ENCODE peak calls at places on chromosomes 6 and 20, in five cellular contexts. Z is PC-9, P is spleen, S is endothelial cell, X is neural crest cell. L is an unnamed sample.

GRCh38 chr6:85389180-85389797 is 60.6 kb upstream of the NT5E start:
- DNase-seq in Z (no peak), P (no peak), S (no peak), X (no peak), L (no peak)

GRCh38 chr6:156498696-156499095 is 278.5 kb upstream of the ARID1B start:
- DNase-seq in Z (no peak), P (no peak), S (no peak), X (no peak), L (no peak)

GRCh38 chr20:39412091-39412490 is 449.9 kb downstream of the DHX35 start:
- DNase-seq in Z (no peak), P (no peak), S (no peak), X (no peak), L (no peak)

GRCh38 chr6:119493980-119494379 is 144.4 kb upstream of the MAN1A1 start:
- DNase-seq in Z (no peak), P (no peak), S (no peak), X (no peak), L (no peak)

GRCh38 chr6:15444081-15444731 is 198.3 kb downstream of the JARID2 start:
- DNase-seq in Z (no peak), P (no peak), S (no peak), X (no peak), L (no peak)

GRCh38 chr6:154931741-154932424 is 63.2 kb upstream of the TIAM2 start:
- DNase-seq in Z (peak), P (no peak), S (no peak), X (no peak), L (no peak)

GRCh38 chr20:23212011-23212410 is 125.9 kb upstream of the CD93 start:
- DNase-seq in Z (no peak), P (no peak), S (no peak), X (no peak), L (no peak)

GRCh38 chr6:10419749-10420545 is 5.1 kb upstream of the TFAP2A start:
- DNase-seq in Z (peak), P (no peak), S (no peak), X (no peak), L (no peak)

GRCh38 chr6:87706187-87706966 is 4.3 kb upstream of the AKIRIN2 start:
- DNase-seq in Z (no peak), P (no peak), S (no peak), X (no peak), L (no peak)

GRCh38 chr6:105780146-105780860 is 305.8 kb upstream of the PRDM1 start:
- DNase-seq in Z (peak), P (no peak), S (no peak), X (no peak), L (no peak)

GRCh38 chr6:111743859-111744692 is 129.2 kb downstream of the FYN start:
- DNase-seq in Z (no peak), P (no peak), S (no peak), X (no peak), L (no peak)

GRCh38 chr6:156359912-156360311 is 417.3 kb upstream of the ARID1B start:
- DNase-seq in Z (no peak), P (no peak), S (peak), X (no peak), L (no peak)

GRCh38 chr6:27865952-27866369 is 46.2 kb downstream of the OR2B2 start:
- DNase-seq in Z (no peak), P (peak), S (peak), X (peak), L (no peak)

GRCh38 chr20:48051810-48052491 is 266.7 kb upstream of the SULF2 start:
- DNase-seq in Z (peak), P (no peak), S (no peak), X (no peak), L (no peak)

GRCh38 chr6:157792671-157793070 is 30.4 kb upstream of the SNX9 start:
- DNase-seq in Z (no peak), P (no peak), S (no peak), X (no peak), L (no peak)

GRCh38 chr6:151885234-151885633 is 77.8 kb downstream of the ESR1 start:
- DNase-seq in Z (no peak), P (no peak), S (no peak), X (no peak), L (no peak)

GRCh38 chr20:23776067-23776771 is 25.5 kb upstream of the CST1 start:
- DNase-seq in Z (no peak), P (no peak), S (no peak), X (no peak), L (no peak)

GRCh38 chr6:121791396-121792315 is 356.2 kb downstream of the GJA1 start:
- DNase-seq in Z (no peak), P (no peak), S (no peak), X (no peak), L (no peak)

DNA sequence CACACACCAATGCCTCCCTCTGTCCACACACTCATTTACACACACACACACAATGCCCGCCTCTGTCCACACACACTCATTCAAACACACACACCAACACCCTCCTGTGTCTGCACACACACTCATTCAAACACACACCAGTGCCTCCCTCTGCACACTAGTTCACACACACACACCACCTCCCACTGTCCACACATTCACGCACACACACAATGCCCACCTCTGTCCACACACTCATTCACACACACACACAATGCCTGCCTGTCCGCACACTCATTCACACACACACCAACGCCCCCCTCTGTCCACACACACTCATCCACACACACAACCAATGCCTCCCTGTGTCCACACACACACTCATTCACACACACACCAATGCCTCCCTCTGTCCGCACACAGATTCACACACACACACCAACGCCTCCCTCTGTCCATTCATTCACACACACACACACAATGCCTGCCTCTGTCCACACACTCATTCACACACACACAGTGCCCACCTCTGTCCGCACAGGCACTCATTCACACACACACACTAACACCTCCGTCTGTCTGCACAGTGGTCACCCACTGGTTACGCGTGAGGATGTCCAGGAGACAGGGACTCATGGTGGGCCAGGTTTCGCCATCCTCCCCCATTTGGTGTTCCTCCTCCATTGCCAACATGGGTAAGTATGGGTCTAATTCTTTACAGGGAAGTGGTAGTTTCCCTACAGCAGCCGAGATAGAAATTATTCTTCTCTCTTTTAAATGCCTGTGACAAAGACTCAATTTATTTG is 62.4 kb upstream of the THBS2 start:
- DNase-seq in Z (no peak), P (no peak), S (no peak), X (no peak), L (no peak)
- TF ChIP-seq CTCF in Z (no peak), P (no peak), S (no peak), X (no peak), L (no peak)

GRCh38 chr6:144150673-144151009 is 324 bp downstream of the STX11 start:
- DNase-seq in Z (no peak), P (peak), S (peak), X (no peak), L (no peak)
- TF ChIP-seq CTCF in Z (peak), P (peak), S (peak), X (peak), L (peak)

DNA sequence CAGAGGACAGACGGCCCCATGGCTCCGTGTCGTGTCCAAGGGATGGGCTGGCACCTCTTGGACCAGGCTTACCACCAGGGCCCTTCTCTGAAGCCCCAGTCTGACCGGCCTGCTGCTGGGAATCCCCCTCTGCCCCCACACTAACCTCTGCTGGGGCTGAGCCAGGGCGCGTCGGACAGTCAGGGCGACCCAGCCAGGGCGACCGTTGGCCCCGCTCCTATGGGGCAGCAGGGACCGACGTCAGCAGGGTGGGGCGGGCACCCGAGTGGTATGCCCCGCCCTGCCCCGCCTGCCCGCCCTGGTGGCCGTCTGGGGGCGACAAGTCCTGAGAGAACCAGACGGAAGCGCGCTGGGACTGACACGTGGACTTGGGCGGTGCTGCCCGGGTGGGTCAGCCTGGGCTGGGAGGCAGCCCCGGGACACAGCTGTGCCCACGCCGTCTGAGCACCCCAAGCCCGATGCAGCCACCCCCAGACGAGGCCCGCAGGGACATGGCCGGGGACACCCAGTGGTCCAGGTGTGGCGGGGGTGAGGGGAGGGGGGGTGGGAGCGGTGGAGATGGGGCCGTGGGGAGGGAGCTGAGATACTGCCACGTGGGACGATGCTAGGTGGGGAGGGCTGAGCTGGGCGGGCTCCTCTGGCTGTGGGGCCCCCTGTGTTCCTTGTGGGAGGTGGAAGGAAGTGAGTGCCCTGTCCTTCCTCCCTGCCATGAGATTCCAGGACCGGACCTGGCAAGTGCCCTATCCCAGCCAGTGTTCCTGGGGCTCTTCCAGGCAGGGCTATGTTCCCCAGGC is at the start of gene SLC17A9:
- DNase-seq in Z (no peak), P (peak), S (peak), X (no peak), L (no peak)
- TF ChIP-seq CTCF in Z (no peak), P (peak), S (no peak), X (no peak), L (no peak)

GRCh38 chr20:57223648-57224489 is 42.6 kb downstream of the BMP7 start:
- DNase-seq in Z (no peak), P (no peak), S (no peak), X (no peak), L (no peak)
- TF ChIP-seq CTCF in Z (no peak), P (no peak), S (no peak), X (peak), L (no peak)

GRCh38 chr20:17721802-17722486 is 22.2 kb downstream of the BANF2 start:
- DNase-seq in Z (no peak), P (no peak), S (no peak), X (no peak), L (peak)

GRCh38 chr20:17716331-17716730 is 16.6 kb downstream of the BANF2 start:
- DNase-seq in Z (no peak), P (no peak), S (no peak), X (no peak), L (peak)

GRCh38 chr20:17723301-17723691 is 23.5 kb downstream of the BANF2 start:
- DNase-seq in Z (no peak), P (no peak), S (no peak), X (no peak), L (no peak)

GRCh38 chr20:17722493-17723300 is 22.9 kb downstream of the BANF2 start:
- DNase-seq in Z (no peak), P (no peak), S (no peak), X (no peak), L (peak)

GRCh38 chr20:17720755-17721154 is 21.0 kb downstream of the BANF2 start:
- DNase-seq in Z (no peak), P (no peak), S (no peak), X (no peak), L (peak)
- TF ChIP-seq CTCF in Z (no peak), P (no peak), S (no peak), X (no peak), L (no peak)

GRCh38 chr6:78629154-78629721 is 238.1 kb upstream of the IRAK1BP1 start:
- DNase-seq in Z (no peak), P (no peak), S (peak), X (no peak), L (peak)
- TF ChIP-seq CTCF in Z (no peak), P (no peak), S (no peak), X (no peak), L (no peak)

DNA sequence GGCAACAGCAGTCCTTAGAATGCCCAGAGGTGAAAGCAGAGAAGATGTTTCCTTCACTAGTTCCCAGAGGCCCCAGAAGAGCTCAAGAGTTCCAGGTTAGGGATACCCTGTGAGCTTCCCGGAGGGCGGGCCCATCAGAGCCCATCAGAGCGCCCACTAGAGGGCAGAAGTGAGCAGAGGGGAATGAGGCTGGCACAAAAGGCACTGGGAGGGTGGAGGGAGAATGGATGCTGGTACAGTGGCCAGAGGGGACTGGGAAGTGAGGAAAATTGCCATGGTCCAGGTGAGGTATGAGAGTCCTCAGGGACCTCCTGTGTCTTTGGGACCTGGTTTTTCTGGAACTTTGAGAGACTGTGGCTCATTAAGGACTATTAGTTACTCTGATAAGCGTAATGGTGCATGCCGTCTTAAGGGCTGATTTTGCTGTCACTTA is 57.3 kb downstream of the LINC00237 start:
- DNase-seq in Z (peak), P (peak), S (peak), X (peak), L (no peak)
- TF ChIP-seq CTCF in Z (peak), P (peak), S (peak), X (peak), L (peak)

GRCh38 chr6:125791151-125791819 is 525 bp downstream of the NCOA7 start:
- DNase-seq in Z (peak), P (peak), S (no peak), X (no peak), L (no peak)
- TF ChIP-seq CTCF in Z (peak), P (peak), S (no peak), X (peak), L (peak)

GRCh38 chr6:37241131-37241530 is 16.4 kb upstream of the TBC1D22B start:
- DNase-seq in Z (no peak), P (no peak), S (no peak), X (no peak), L (no peak)

GRCh38 chr6:37239511-37239910 is 18.1 kb upstream of the TBC1D22B start:
- DNase-seq in Z (no peak), P (no peak), S (no peak), X (no peak), L (no peak)

GRCh38 chr6:37239950-37240713 is 17.4 kb upstream of the TBC1D22B start:
- DNase-seq in Z (peak), P (peak), S (no peak), X (no peak), L (no peak)

GRCh38 chr6:37236921-37237320 is 20.7 kb upstream of the TBC1D22B start:
- DNase-seq in Z (no peak), P (no peak), S (no peak), X (no peak), L (no peak)

DNA sequence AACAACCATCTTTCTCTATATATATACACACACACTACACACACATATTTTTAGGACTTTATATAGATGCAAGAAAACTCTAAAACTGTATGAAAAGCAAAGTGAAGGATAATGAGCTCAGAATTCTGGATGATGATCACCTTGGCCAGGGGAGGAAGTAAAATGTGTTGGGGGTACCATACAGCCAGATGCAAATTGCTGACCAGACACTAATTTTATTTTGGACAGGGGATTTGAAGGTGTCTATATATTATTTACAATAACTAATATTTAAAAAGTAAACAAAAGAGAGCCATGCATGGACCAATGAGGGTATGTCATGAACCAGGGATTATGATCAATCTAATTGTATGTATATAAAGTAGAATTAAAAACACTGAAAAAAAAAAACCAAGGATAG is 19.8 kb upstream of the TBC1D22B start:
- DNase-seq in Z (no peak), P (no peak), S (no peak), X (no peak), L (no peak)
- TF ChIP-seq CTCF in Z (no peak), P (no peak), S (no peak), X (no peak), L (no peak)

GRCh38 chr20:32352101-32352720 is 5.9 kb upstream of the ASXL1 start:
- DNase-seq in Z (no peak), P (no peak), S (no peak), X (no peak), L (no peak)

GRCh38 chr20:32356935-32357868 is 929 bp upstream of the ASXL1 start:
- DNase-seq in Z (peak), P (no peak), S (no peak), X (no peak), L (no peak)

GRCh38 chr20:32353848-32354496 is 4.2 kb upstream of the ASXL1 start:
- DNase-seq in Z (no peak), P (no peak), S (no peak), X (no peak), L (no peak)

GRCh38 chr20:32355417-32355841 is 2.7 kb upstream of the ASXL1 start:
- DNase-seq in Z (no peak), P (no peak), S (no peak), X (no peak), L (no peak)

GRCh38 chr20:32354592-32355416 is 3.3 kb upstream of the ASXL1 start:
- DNase-seq in Z (peak), P (no peak), S (no peak), X (no peak), L (no peak)
- TF ChIP-seq CTCF in Z (no peak), P (no peak), S (no peak), X (no peak), L (no peak)